ENCODE peak calls at places on chromosomes 5 and 9, in seven cellular contexts. G is GM12878, J is esophagus squamous epithelium, S is GM12865, U is BE2C, M is astrocyte of the spinal cord, O is foreskin fibroblast. K is an unnamed sample.

GRCh38 chr9:135711411-135711810 is 9.4 kb downstream of the KCNT1 start:
- DNase-seq in G (no peak), J (no peak), S (no peak), U (no peak), M (no peak), O (no peak), K (no peak)

GRCh38 chr5:171315386-171315891 is 6.4 kb downstream of the TLX3 start:
- DNase-seq in G (no peak), J (no peak), S (no peak), U (no peak), M (no peak), O (no peak), K (no peak)

GRCh38 chr5:68548959-68549676 is 333.6 kb downstream of the PIK3R1 start:
- DNase-seq in G (no peak), J (no peak), S (no peak), U (peak), M (peak), O (peak), K (no peak)

GRCh38 chr5:13143630-13144029 is 800.9 kb downstream of the DNAH5 start:
- DNase-seq in G (no peak), J (no peak), S (no peak), U (no peak), M (no peak), O (no peak), K (no peak)

GRCh38 chr5:75668988-75669760 is 48.1 kb downstream of the POC5 start:
- DNase-seq in G (peak), J (no peak), S (peak), U (peak), M (no peak), O (no peak), K (no peak)

GRCh38 chr5:132019337-132019736 is 7.9 kb upstream of the ACSL6 start:
- DNase-seq in G (no peak), J (no peak), S (peak), U (no peak), M (no peak), O (no peak), K (no peak)

GRCh38 chr9:107530682-107531081 is 41.1 kb upstream of the KLF4 start:
- DNase-seq in G (no peak), J (no peak), S (peak), U (no peak), M (no peak), O (no peak), K (no peak)

GRCh38 chr5:15596936-15597335 is 97.0 kb downstream of the FBXL7 start:
- DNase-seq in G (no peak), J (no peak), S (no peak), U (no peak), M (no peak), O (no peak), K (no peak)

GRCh38 chr9:9275656-9276055 is 1337.1 kb downstream of the PTPRD start:
- DNase-seq in G (no peak), J (no peak), S (no peak), U (no peak), M (no peak), O (no peak), K (no peak)

GRCh38 chr9:130938652-130939404 is at the start of gene FIBCD1:
- DNase-seq in G (no peak), J (no peak), S (peak), U (peak), M (peak), O (peak), K (no peak)

GRCh38 chr5:127320032-127320945 is 29.7 kb downstream of the MEGF10 start:
- DNase-seq in G (peak), J (no peak), S (peak), U (no peak), M (peak), O (peak), K (no peak)

GRCh38 chr5:372556-372910 is 51.0 kb downstream of the AHRR start:
- DNase-seq in G (no peak), J (no peak), S (peak), U (peak), M (no peak), O (peak), K (no peak)

GRCh38 chr5:71978216-71978615 is 129.1 kb upstream of the MAP1B start:
- DNase-seq in G (no peak), J (no peak), S (no peak), U (no peak), M (no peak), O (no peak), K (no peak)

GRCh38 chr5:108727639-108728565 is 19.8 kb upstream of the FER start:
- DNase-seq in G (no peak), J (peak), S (peak), U (peak), M (peak), O (peak), K (peak)

GRCh38 chr9:38442473-38443096 is 18.3 kb upstream of the IGFBPL1 start:
- DNase-seq in G (no peak), J (no peak), S (no peak), U (no peak), M (no peak), O (no peak), K (no peak)

GRCh38 chr9:38412751-38413150 is 11.5 kb downstream of the IGFBPL1 start:
- DNase-seq in G (no peak), J (no peak), S (no peak), U (no peak), M (no peak), O (no peak), K (no peak)

GRCh38 chr5:76849767-76850291 is at the start of gene S100Z:
- DNase-seq in G (no peak), J (no peak), S (no peak), U (no peak), M (no peak), O (no peak), K (no peak)

GRCh38 chr9:114308361-114308950 is 14.4 kb upstream of the ORM1 start:
- DNase-seq in G (no peak), J (no peak), S (no peak), U (no peak), M (no peak), O (no peak), K (no peak)

GRCh38 chr9:22241611-22242010 is 205.0 kb upstream of the DMRTA1 start:
- DNase-seq in G (no peak), J (no peak), S (no peak), U (no peak), M (no peak), O (no peak), K (no peak)

GRCh38 chr5:36679609-36680008 is 73.2 kb downstream of the SLC1A3 start:
- DNase-seq in G (no peak), J (no peak), S (no peak), U (no peak), M (no peak), O (no peak), K (no peak)

GRCh38 chr5:58060971-58061370 is 398.9 kb downstream of the PLK2 start:
- DNase-seq in G (no peak), J (no peak), S (no peak), U (no peak), M (peak), O (peak), K (no peak)

GRCh38 chr5:148666353-148666752 is 12.0 kb upstream of the HTR4 start:
- DNase-seq in G (no peak), J (no peak), S (no peak), U (no peak), M (no peak), O (no peak), K (no peak)

GRCh38 chr5:89315194-89315593 is 432.2 kb upstream of the MEF2C start:
- DNase-seq in G (no peak), J (no peak), S (no peak), U (no peak), M (peak), O (peak), K (no peak)

GRCh38 chr5:471750-472058 is 28.7 kb downstream of the EXOC3 start:
- DNase-seq in G (no peak), J (no peak), S (no peak), U (no peak), M (no peak), O (no peak), K (no peak)

GRCh38 chr9:112747094-112747493 is 3.5 kb upstream of the SNX30 start:
- DNase-seq in G (no peak), J (no peak), S (no peak), U (no peak), M (no peak), O (no peak), K (no peak)

GRCh38 chr9:98365227-98365669 is 109.8 kb upstream of the TBC1D2 start:
- DNase-seq in G (no peak), J (no peak), S (peak), U (peak), M (no peak), O (peak), K (no peak)

GRCh38 chr5:174608631-174609097 is 115.7 kb upstream of the MSX2 start:
- DNase-seq in G (no peak), J (no peak), S (no peak), U (peak), M (no peak), O (no peak), K (no peak)

GRCh38 chr9:88826651-88827245 is 164.5 kb upstream of the S1PR3 start:
- DNase-seq in G (no peak), J (no peak), S (no peak), U (no peak), M (peak), O (peak), K (peak)

GRCh38 chr5:172149073-172149472 is 39.0 kb downstream of the STK10 start:
- DNase-seq in G (no peak), J (no peak), S (no peak), U (no peak), M (peak), O (peak), K (peak)

GRCh38 chr5:141914154-141914743 is 9.4 kb upstream of the DELE1 start:
- DNase-seq in G (no peak), J (no peak), S (no peak), U (peak), M (no peak), O (peak), K (no peak)

GRCh38 chr9:2050236-2050635 is 35.1 kb downstream of the SMARCA2 start:
- DNase-seq in G (no peak), J (no peak), S (no peak), U (no peak), M (no peak), O (peak), K (no peak)

GRCh38 chr5:178100774-178101173 is 12.6 kb upstream of the N4BP3 start:
- DNase-seq in G (no peak), J (no peak), S (no peak), U (no peak), M (no peak), O (no peak), K (no peak)

GRCh38 chr5:106171708-106172107 is 1499.0 kb downstream of the EFNA5 start:
- DNase-seq in G (no peak), J (no peak), S (no peak), U (no peak), M (peak), O (peak), K (no peak)

DNA sequence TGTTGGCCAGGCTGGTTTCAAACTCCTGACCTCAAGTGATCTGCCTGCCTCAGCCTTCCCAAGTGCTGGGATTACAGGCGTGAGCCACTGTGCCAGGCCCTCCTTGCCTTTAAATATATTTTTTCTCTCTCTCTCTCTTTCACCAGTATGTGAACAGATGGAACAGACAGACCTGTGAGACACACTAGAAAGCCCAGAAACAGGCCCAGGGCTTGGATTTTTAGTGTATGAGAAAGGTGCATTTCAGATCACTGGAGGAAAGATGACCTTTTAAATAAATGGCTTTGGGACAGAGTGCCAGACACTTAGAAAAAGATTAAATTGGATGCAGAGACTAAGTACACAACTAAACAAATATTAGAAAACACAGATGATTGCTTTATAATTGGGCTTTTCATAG is 3.1 kb downstream of the RASGEF1C start:
- DNase-seq in G (no peak), J (no peak), S (no peak), U (no peak), M (no peak), O (no peak), K (no peak)
- TF ChIP-seq CTCF in G (no peak), J (no peak), S (no peak), U (no peak), M (no peak), O (no peak), K (no peak)

GRCh38 chr5:169300468-169301385 is at the start of gene SLIT3:
- DNase-seq in G (no peak), J (no peak), S (no peak), U (peak), M (peak), O (peak), K (peak)
- H3K4me3 ChIP-seq in G (no peak), J (peak), S (no peak), U (peak), M (peak), O (peak), K (peak)

GRCh38 chr5:52787600-52788504 is at the start of the genes ITGA1 and PELO:
- DNase-seq in G (no peak), J (no peak), S (peak), U (peak), M (peak), O (peak), K (peak)
- TF ChIP-seq CTCF in G (no peak), J (no peak), S (peak), U (peak), M (peak), O (peak), K (no peak)

GRCh38 chr9:134294228-134295071 is 31.8 kb upstream of the RXRA start:
- DNase-seq in G (no peak), J (no peak), S (no peak), U (peak), M (no peak), O (peak), K (no peak)
- H3K4me3 ChIP-seq in G (no peak), J (peak), S (no peak), U (peak), M (no peak), O (peak), K (peak)

DNA sequence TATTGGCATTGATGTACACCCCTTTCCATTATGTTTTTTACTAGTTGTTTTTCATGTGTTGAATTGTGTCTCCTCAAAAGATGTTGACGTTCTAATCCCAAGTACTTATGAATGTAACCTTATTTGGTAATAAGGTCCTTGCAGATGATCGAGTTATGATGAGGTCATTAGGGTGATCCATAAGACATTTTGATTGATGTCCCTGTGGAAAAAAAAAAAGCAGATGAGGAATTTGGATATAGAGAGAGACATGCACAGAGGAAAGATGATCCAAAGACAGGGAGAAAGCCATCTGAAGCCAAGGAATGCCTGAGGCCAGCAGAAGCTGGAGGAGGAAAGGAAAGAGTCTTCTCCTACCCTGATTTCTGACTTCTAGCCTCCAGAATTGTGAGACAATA is 632.7 kb downstream of the TLR4 start:
- DNase-seq in G (no peak), J (no peak), S (no peak), U (no peak), M (no peak), O (no peak), K (no peak)
- TF ChIP-seq CTCF in G (no peak), J (no peak), S (no peak), U (no peak), M (no peak), O (no peak), K (no peak)

DNA sequence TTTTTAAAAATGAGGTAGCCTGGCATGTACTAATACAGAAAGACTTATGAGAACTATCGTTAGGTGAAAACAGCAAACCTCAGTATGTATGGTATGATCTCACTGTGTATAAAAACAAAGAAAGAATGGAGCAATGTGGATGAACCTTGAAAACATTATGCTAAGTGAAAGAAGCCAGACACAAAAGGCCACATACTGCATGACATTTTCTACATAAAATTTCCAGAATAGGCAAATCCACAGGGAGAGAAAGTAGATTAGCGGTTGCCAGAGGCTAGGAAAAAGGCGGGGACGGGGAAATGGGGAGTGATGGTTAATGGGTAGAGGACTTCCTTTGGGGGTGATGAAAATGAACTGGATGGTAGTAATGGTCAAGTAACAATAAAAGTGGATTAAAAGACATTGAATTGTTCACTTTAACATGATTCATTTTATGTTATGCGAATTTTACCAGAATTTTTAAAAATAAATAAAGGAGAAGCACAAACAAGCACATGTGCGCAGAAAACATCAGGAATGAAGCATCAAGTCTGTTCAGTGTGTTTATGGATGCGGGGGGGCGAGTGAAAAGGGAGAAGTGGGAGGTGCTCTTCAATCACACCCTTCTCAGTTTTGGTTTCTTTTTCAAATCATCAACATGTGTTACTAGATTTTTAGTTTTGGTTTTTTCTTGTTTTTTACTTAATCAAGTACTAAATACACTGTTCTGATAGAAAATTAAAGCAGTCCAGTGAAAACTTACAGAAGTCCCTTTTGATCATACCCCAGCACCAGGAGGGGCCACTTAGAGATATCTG is 16.3 kb downstream of the ROR2 start:
- DNase-seq in G (no peak), J (no peak), S (no peak), U (peak), M (no peak), O (peak), K (no peak)
- H3K4me3 ChIP-seq in G (no peak), J (no peak), S (no peak), U (peak), M (no peak), O (peak), K (no peak)

GRCh38 chr5:82296929-82297328 is 18.8 kb upstream of the RPS23 start:
- DNase-seq in G (no peak), J (no peak), S (no peak), U (no peak), M (no peak), O (no peak), K (no peak)
- TF ChIP-seq CTCF in G (no peak), J (no peak), S (no peak), U (no peak), M (no peak), O (no peak), K (no peak)

GRCh38 chr5:124660229-124661093 is 86.0 kb downstream of the ZNF608 start:
- DNase-seq in G (no peak), J (no peak), S (no peak), U (no peak), M (peak), O (no peak), K (no peak)

GRCh38 chr5:124658867-124659557 is 87.4 kb downstream of the ZNF608 start:
- DNase-seq in G (no peak), J (no peak), S (peak), U (peak), M (no peak), O (peak), K (no peak)

GRCh38 chr5:124661317-124662141 is 84.9 kb downstream of the ZNF608 start:
- DNase-seq in G (no peak), J (no peak), S (no peak), U (peak), M (peak), O (peak), K (no peak)

GRCh38 chr5:124662261-124662781 is 84.1 kb downstream of the ZNF608 start:
- DNase-seq in G (no peak), J (no peak), S (no peak), U (no peak), M (no peak), O (no peak), K (no peak)

DNA sequence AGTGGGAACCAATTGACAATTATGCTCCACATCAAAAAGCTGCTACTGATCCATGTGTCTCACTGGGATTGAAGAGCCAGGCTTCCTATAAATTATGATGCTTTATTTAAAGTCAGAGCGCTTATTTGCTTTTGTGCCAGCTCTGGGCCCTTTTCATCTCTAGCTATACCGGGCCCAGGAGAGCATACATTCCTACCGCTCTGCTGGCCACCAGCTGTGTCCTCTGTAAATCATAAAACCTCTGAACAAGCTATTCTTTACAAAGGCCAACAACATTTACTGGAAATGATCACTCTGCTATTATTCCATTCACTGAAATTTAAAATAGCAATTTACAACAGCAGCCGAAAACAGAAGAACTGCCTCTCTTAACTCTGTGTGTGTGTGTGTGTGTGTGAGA is 86.6 kb downstream of the ZNF608 start:
- DNase-seq in G (no peak), J (no peak), S (no peak), U (no peak), M (peak), O (no peak), K (no peak)
- H3K4me3 ChIP-seq in G (no peak), J (no peak), S (no peak), U (no peak), M (no peak), O (no peak), K (no peak)

GRCh38 chr9:93541005-93541404 is 35.4 kb upstream of the PHF2 start:
- DNase-seq in G (no peak), J (no peak), S (no peak), U (no peak), M (no peak), O (no peak), K (no peak)

GRCh38 chr9:93536167-93536566 is 40.2 kb upstream of the PHF2 start:
- DNase-seq in G (no peak), J (no peak), S (no peak), U (no peak), M (no peak), O (no peak), K (no peak)

GRCh38 chr9:93533863-93534262 is 42.5 kb upstream of the PHF2 start:
- DNase-seq in G (no peak), J (no peak), S (no peak), U (no peak), M (no peak), O (no peak), K (no peak)

GRCh38 chr9:93540305-93540704 is 36.1 kb upstream of the PHF2 start:
- DNase-seq in G (no peak), J (no peak), S (no peak), U (no peak), M (no peak), O (no peak), K (no peak)

GRCh38 chr9:93536874-93537273 is 39.5 kb upstream of the PHF2 start:
- DNase-seq in G (no peak), J (no peak), S (no peak), U (no peak), M (no peak), O (no peak), K (no peak)
- TF ChIP-seq CTCF in G (no peak), J (no peak), S (no peak), U (peak), M (no peak), O (no peak), K (no peak)

K was measured in AG09309.